ENCODE peak calls at places on chromosomes 6 and 20, in six cellular contexts. D is iris pigment epithelial cell; X is CD4-positive, CD25-positive, alpha-beta regulatory T cell; S is Daoy; Q is HCEC 1CT; O is endothelial cell. U is an unnamed sample.

GRCh38 chr6:37820713-37821069 is 1.2 kb downstream of the ZFAND3 start:
- DNase-seq in D (no peak), X (no peak), S (no peak), Q (no peak), O (no peak), U (no peak)

GRCh38 chr6:42690151-42690702 is 32.2 kb downstream of the PRPH2 start:
- DNase-seq in D (peak; percentile 53), X (no peak), S (no peak), Q (no peak), O (no peak), U (no peak)

GRCh38 chr6:134060491-134061106 is 8.2 kb upstream of the SLC2A12 start:
- DNase-seq in D (peak; percentile 53), X (no peak), S (peak; percentile 62), Q (peak; percentile 75), O (no peak), U (no peak)

GRCh38 chr6:129709451-129709908 is 497 bp downstream of the ARHGAP18 start:
- DNase-seq in D (peak; percentile 73), X (no peak), S (no peak), Q (no peak), O (no peak), U (no peak)

GRCh38 chr20:50367104-50367674 is 143.0 kb upstream of the PTPN1 start:
- DNase-seq in D (peak; percentile 24), X (no peak), S (no peak), Q (no peak), O (no peak), U (no peak)

GRCh38 chr6:9455794-9456193 is 959.1 kb downstream of the TFAP2A start:
- DNase-seq in D (no peak), X (no peak), S (no peak), Q (no peak), O (no peak), U (no peak)

GRCh38 chr20:40776702-40777457 is 87.8 kb upstream of the MAFB start:
- DNase-seq in D (no peak), X (no peak), S (no peak), Q (no peak), O (no peak), U (no peak)

GRCh38 chr6:170250981-170251775 is 39.7 kb downstream of the DLL1 start:
- DNase-seq in D (no peak), X (no peak), S (no peak), Q (no peak), O (no peak), U (no peak)

GRCh38 chr20:17895641-17896246 is 72.8 kb downstream of the SNX5 start:
- DNase-seq in D (peak; percentile 77), X (no peak), S (peak; percentile 71), Q (peak; percentile 13), O (no peak), U (peak; percentile 32)

GRCh38 chr6:6525948-6526347 is 62.6 kb upstream of the LY86 start:
- DNase-seq in D (no peak), X (no peak), S (no peak), Q (no peak), O (no peak), U (no peak)

GRCh38 chr6:84762220-84762940 is 2.0 kb downstream of the TBX18 start:
- DNase-seq in D (peak; percentile 59), X (no peak), S (peak; percentile 52), Q (peak; percentile 25), O (peak; percentile 50), U (no peak)

GRCh38 chr6:157376706-157377230 is 4.2 kb upstream of the ZDHHC14 start:
- DNase-seq in D (peak; percentile 4), X (no peak), S (no peak), Q (no peak), O (no peak), U (no peak)

GRCh38 chr6:5511924-5512323 is 250.6 kb downstream of the FARS2 start:
- DNase-seq in D (peak; percentile 88), X (no peak), S (peak; percentile 76), Q (peak; percentile 54), O (no peak), U (no peak)

GRCh38 chr6:23655502-23655901 is 470.5 kb upstream of the NRSN1 start:
- DNase-seq in D (no peak), X (no peak), S (no peak), Q (no peak), O (no peak), U (no peak)

GRCh38 chr6:31128093-31128676 is 7.9 kb upstream of the CDSN start:
- DNase-seq in D (peak; percentile 28), X (peak; percentile 49), S (peak; percentile 46), Q (no peak), O (peak; percentile 67), U (peak; percentile 8)

GRCh38 chr6:35955970-35956369 is 35.1 kb upstream of the SRPK1 start:
- DNase-seq in D (no peak), X (no peak), S (no peak), Q (no peak), O (no peak), U (no peak)

GRCh38 chr20:58523072-58523681 is 8.0 kb upstream of the APCDD1L start:
- DNase-seq in D (peak; percentile 35), X (no peak), S (no peak), Q (no peak), O (no peak), U (no peak)

GRCh38 chr6:77089776-77090175 is 373.5 kb downstream of the HTR1B start:
- DNase-seq in D (peak; percentile 52), X (no peak), S (no peak), Q (peak; percentile 72), O (no peak), U (no peak)

GRCh38 chr6:166397849-166398248 is 15.1 kb upstream of the MPC1 start:
- DNase-seq in D (no peak), X (no peak), S (no peak), Q (no peak), O (no peak), U (no peak)

GRCh38 chr6:155328539-155329459 is 14.5 kb upstream of the TFB1M start:
- DNase-seq in D (peak; percentile 13), X (no peak), S (peak; percentile 28), Q (no peak), O (no peak), U (no peak)

GRCh38 chr6:32153252-32153834 is 598 bp upstream of the PPT2 start:
- DNase-seq in D (peak; percentile 40), X (no peak), S (peak; percentile 76), Q (no peak), O (no peak), U (no peak)

GRCh38 chr20:47585087-47585747 is 83.5 kb downstream of the NCOA3 start:
- DNase-seq in D (no peak), X (no peak), S (no peak), Q (no peak), O (no peak), U (no peak)

GRCh38 chr6:166565084-166565651 is 21.3 kb downstream of the RAMACL start:
- DNase-seq in D (no peak), X (no peak), S (no peak), Q (no peak), O (no peak), U (no peak)